ENCODE peak calls at places on chromosomes 13 and 19, in seven cellular contexts. A is endodermal cell, N is HepG2, C is mammary epithelial cell, V is colonic mucosa, P is neuronal stem cell, H is fibroblast of lung. T is an unnamed sample.

GRCh38 chr19:40614595-40615411 is 13.6 kb downstream of the LTBP4 start:
- DNase-seq in A (peak; percentile 96), N (no peak), C (peak; percentile 95), V (peak; percentile 99), P (peak; percentile 86), H (peak; percentile 99), T (peak; percentile 86)

GRCh38 chr19:47511681-47512080 is 3.2 kb downstream of the NAPA start:
- DNase-seq in A (peak; percentile 39), N (no peak), C (no peak), V (no peak), P (no peak), H (peak; percentile 16), T (no peak)

GRCh38 chr13:111556496-111556895 is 236.1 kb downstream of the TEX29 start:
- DNase-seq in A (no peak), N (no peak), C (no peak), V (no peak), P (no peak), H (no peak), T (no peak)

GRCh38 chr19:34459614-34460013 is 21.9 kb upstream of the WTIP start:
- DNase-seq in A (no peak), N (no peak), C (no peak), V (no peak), P (no peak), H (no peak), T (no peak)

GRCh38 chr13:112978561-112979405 is 9.8 kb downstream of the MCF2L start:
- DNase-seq in A (no peak), N (no peak), C (no peak), V (no peak), P (no peak), H (no peak), T (no peak)

GRCh38 chr13:75769141-75769905 is 133.2 kb downstream of the LMO7 start:
- DNase-seq in A (no peak), N (no peak), C (no peak), V (no peak), P (no peak), H (no peak), T (no peak)

GRCh38 chr13:72875233-72875632 is 93.3 kb downstream of the PIBF1 start:
- DNase-seq in A (no peak), N (no peak), C (no peak), V (no peak), P (no peak), H (peak; percentile 49), T (no peak)

GRCh38 chr19:41626877-41627276 is at the start of gene CEACAM4:
- DNase-seq in A (peak; percentile 20), N (no peak), C (no peak), V (no peak), P (no peak), H (no peak), T (no peak)

GRCh38 chr13:110989331-110989730 is 74.5 kb upstream of the ANKRD10 start:
- DNase-seq in A (no peak), N (no peak), C (no peak), V (no peak), P (no peak), H (no peak), T (no peak)

GRCh38 chr13:43140985-43141384 is 117.6 kb downstream of the DNAJC15 start:
- DNase-seq in A (peak; percentile 70), N (no peak), C (no peak), V (no peak), P (no peak), H (no peak), T (no peak)

GRCh38 chr19:55086730-55087541 is 11.3 kb downstream of the EPS8L1 start:
- DNase-seq in A (peak; percentile 99), N (no peak), C (no peak), V (peak; percentile 99), P (peak; percentile 99), H (peak; percentile 89), T (no peak)

GRCh38 chr19:55080121-55080914 is 4.6 kb downstream of the EPS8L1 start:
- DNase-seq in A (peak; percentile 98), N (peak; percentile 35), C (peak; percentile 58), V (peak; percentile 94), P (no peak), H (peak; percentile 47), T (peak; percentile 78)

GRCh38 chr19:23762884-23763711 is 4.4 kb upstream of the ZNF681 start:
- DNase-seq in A (peak; percentile 95), N (no peak), C (peak; percentile 67), V (peak; percentile 96), P (peak; percentile 83), H (peak; percentile 70), T (peak; percentile 96)

GRCh38 chr19:10110076-10110971 is 1.2 kb upstream of the P2RY11 start:
- DNase-seq in A (no peak), N (no peak), C (no peak), V (no peak), P (no peak), H (no peak), T (no peak)

GRCh38 chr19:10112037-10112751 is 701 bp downstream of the P2RY11 start:
- DNase-seq in A (no peak), N (no peak), C (no peak), V (no peak), P (no peak), H (no peak), T (peak; percentile 63)

GRCh38 chr19:10109528-10109927 is 2.0 kb upstream of the P2RY11 start:
- DNase-seq in A (no peak), N (no peak), C (no peak), V (no peak), P (no peak), H (no peak), T (no peak)

GRCh38 chr19:10111405-10111811 is at the start of gene P2RY11:
- DNase-seq in A (no peak), N (no peak), C (no peak), V (no peak), P (no peak), H (no peak), T (peak; percentile 70)

GRCh38 chr19:10110972-10111317 is 548 bp upstream of the P2RY11 start:
- DNase-seq in A (no peak), N (no peak), C (no peak), V (no peak), P (no peak), H (no peak), T (no peak)
- H3K9ac ChIP-seq in A (no peak overlapping the region), N (no peak overlapping the region), C (no peak overlapping the region), V (no peak overlapping the region), P (no peak overlapping the region), H (no peak overlapping the region), T (no peak overlapping the region)

GRCh38 chr19:50333737-50334617 is 4.8 kb upstream of the KCNC3 start:
- DNase-seq in A (peak; percentile 48), N (no peak), C (no peak), V (peak; percentile 82), P (no peak), H (no peak), T (peak; percentile 69)

GRCh38 chr19:50332264-50333038 is 3.3 kb upstream of the KCNC3 start:
- DNase-seq in A (peak; percentile 88), N (no peak), C (no peak), V (no peak), P (no peak), H (no peak), T (peak; percentile 69)

GRCh38 chr19:50334741-50335421 is 5.7 kb upstream of the KCNC3 start:
- DNase-seq in A (peak; percentile 40), N (no peak), C (no peak), V (no peak), P (no peak), H (no peak), T (no peak)

GRCh38 chr19:50332014-50332263 is 2.8 kb upstream of the KCNC3 start:
- DNase-seq in A (no peak), N (no peak), C (no peak), V (no peak), P (no peak), H (no peak), T (peak; percentile 67)

GRCh38 chr19:50333235-50333736 is 4.1 kb upstream of the KCNC3 start:
- DNase-seq in A (peak; percentile 97), N (peak; percentile 72), C (peak; percentile 70), V (peak; percentile 84), P (peak; percentile 94), H (peak; percentile 70), T (peak; percentile 94)
- H3K4me3 ChIP-seq in A (peak overlapping the region; percentile 83), N (peak overlapping the region; percentile 46), C (peak overlapping the region; percentile 43), V (peak overlapping the region; percentile 32), P (no peak overlapping the region), H (no peak overlapping the region), T (peak overlapping the region; percentile 56)

GRCh38 chr19:36058481-36059179 is 3.9 kb downstream of the WDR62 start:
- DNase-seq in A (no peak), N (peak; percentile 92), C (no peak), V (no peak), P (no peak), H (no peak), T (no peak)

GRCh38 chr19:36064829-36065228 is 10.1 kb downstream of the WDR62 start:
- DNase-seq in A (no peak), N (no peak), C (no peak), V (no peak), P (no peak), H (no peak), T (no peak)

GRCh38 chr19:36059180-36059910 is 4.6 kb downstream of the WDR62 start:
- DNase-seq in A (no peak), N (no peak), C (no peak), V (no peak), P (no peak), H (no peak), T (no peak)

GRCh38 chr19:36060430-36060829 is 5.7 kb downstream of the WDR62 start:
- DNase-seq in A (peak; percentile 79), N (no peak), C (peak; percentile 17), V (no peak), P (no peak), H (peak; percentile 47), T (peak; percentile 77)

DNA sequence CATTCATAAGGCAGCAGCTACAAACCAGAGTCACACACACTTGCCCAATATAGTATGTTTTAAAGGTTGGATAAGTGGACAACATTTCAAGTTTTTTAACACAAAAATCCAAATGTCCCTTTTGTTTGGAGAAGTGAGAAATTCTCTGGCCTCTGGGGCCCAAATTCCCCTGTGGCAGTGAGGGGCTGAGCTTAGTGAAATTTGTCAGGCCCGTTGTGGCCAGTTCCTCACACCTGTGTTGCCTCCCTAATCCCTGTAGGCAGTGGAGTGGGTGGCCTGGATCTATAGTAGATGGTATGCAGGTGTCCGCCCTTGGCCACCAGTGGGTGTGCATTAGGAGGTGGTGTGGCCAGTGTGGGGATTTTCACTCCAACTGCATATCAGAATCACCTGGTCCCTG is 6.7 kb downstream of the WDR62 start:
- DNase-seq in A (no peak), N (no peak), C (no peak), V (no peak), P (no peak), H (no peak), T (peak; percentile 55)
- H3K9ac ChIP-seq in A (no peak overlapping the region), N (no peak overlapping the region), C (no peak overlapping the region), V (no peak overlapping the region), P (no peak overlapping the region), H (no peak overlapping the region), T (peak overlapping the region; percentile 52)

DNA sequence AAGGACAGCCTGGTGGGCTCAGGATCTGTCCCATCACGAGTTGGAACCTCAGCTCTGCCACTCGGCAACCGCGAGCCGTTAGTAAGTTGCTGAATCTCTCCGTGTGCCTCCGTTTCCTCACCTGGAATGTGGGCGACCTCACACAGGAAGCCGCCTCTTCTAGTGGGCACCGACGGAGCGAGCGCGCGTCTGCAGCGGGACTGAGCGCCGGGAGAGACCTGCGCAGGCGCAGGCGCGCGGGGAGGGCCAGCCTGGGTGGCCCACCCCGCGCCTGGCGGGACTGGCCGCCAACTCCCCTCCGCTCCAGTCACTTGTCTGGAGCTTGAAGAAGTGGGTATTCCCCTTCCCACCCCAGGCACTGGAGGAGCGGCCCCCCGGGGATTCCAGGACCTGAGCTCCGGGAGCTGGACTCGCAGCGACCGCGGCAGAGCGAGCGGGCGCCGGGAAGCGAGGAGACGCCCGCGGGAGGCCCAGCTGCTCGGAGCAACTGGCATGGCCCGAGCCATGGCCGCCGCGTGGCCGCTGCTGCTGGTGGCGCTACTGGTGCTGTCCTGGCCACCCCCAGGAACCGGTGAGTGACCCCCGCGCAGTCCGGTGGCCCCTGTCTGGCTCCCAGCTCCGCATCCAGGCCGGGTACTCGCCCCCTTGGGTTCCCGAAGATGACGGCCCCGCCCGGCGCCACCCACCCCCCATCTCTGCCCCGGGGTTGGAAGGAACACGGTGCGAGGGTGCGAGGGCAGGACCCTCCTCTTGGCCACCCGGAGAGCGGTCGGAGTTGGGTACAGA is at the start of gene PVR:
- DNase-seq in A (peak; percentile 88), N (peak; percentile 50), C (peak; percentile 79), V (peak; percentile 79), P (peak; percentile 48), H (peak; percentile 75), T (no peak)
- H3K4me3 ChIP-seq in A (peak within 1 kb of the TSS; percentile 96), N (peak within 1 kb of the TSS; percentile 79), C (peak within 1 kb of the TSS; percentile 81), V (peak within 1 kb of the TSS; percentile 82), P (peak within 1 kb of the TSS; percentile 59), H (peak within 1 kb of the TSS; percentile 88), T (no peak within 1 kb of the TSS)

T was measured in Karpas-422.